ENCODE peak calls at places on chromosomes 12 and 14, in eight cellular contexts. W is left ventricle myocardium inferior; O is endothelial cell; N is cardiac fibroblast; Q is CD8-positive, alpha-beta T cell; S is OCI-LY7; L is A549; D is GM12865. F is an unnamed sample.
A peak's percentile ranks its signal among the peaks of the same experiment; 100 is the strongest.

GRCh38 chr14:75495399-75495798 is 26.9 kb upstream of the BATF start:
- DNase-seq in D (peak; percentile 65), W (no peak), S (no peak), N (no peak), L (no peak), Q (no peak), O (no peak), F (no peak)

GRCh38 chr12:6953417-6954315 is 2.5 kb downstream of the PTPN6 start:
- DNase-seq in D (peak; percentile 96), W (peak; percentile 47), O (peak; percentile 55), Q (peak; percentile 81), N (peak; percentile 47), L (no peak), S (peak; percentile 85), F (peak; percentile 81)

GRCh38 chr12:54394281-54394719 is 9.8 kb upstream of the ZNF385A start:
- DNase-seq in S (peak; percentile 76), N (peak; percentile 69), Q (no peak), L (peak; percentile 68), O (peak; percentile 65), W (no peak), D (peak; percentile 55), F (no peak)

GRCh38 chr12:92905258-92905810 is 23.8 kb downstream of the EEA1 start:
- DNase-seq in L (no peak), W (no peak), O (no peak), N (no peak), D (no peak), Q (no peak), S (no peak), F (no peak)

GRCh38 chr12:132600048-132601032 is 10.0 kb downstream of the LRCOL1 start:
- DNase-seq in W (peak; percentile 73), O (peak; percentile 74), S (peak; percentile 16), D (peak; percentile 63), Q (peak; percentile 61), L (peak; percentile 78), N (peak; percentile 75), F (peak; percentile 85)

GRCh38 chr12:52521581-52522266 is 1.5 kb upstream of the KRT5 start:
- DNase-seq in S (no peak), N (peak; percentile 41), D (peak; percentile 47), O (no peak), W (no peak), Q (peak; percentile 32), L (no peak), F (no peak)

GRCh38 chr12:28506271-28506670 is 316.0 kb downstream of the CCDC91 start:
- DNase-seq in W (no peak), Q (no peak), S (no peak), N (no peak), D (no peak), L (no peak), O (no peak), F (no peak)

GRCh38 chr14:68712703-68713370 is 80.0 kb downstream of the ZFP36L1 start:
- DNase-seq in L (no peak), O (no peak), S (no peak), W (no peak), Q (no peak), D (no peak), N (no peak), F (no peak)

GRCh38 chr14:86065407-86065806 is 535.5 kb downstream of the FLRT2 start:
- DNase-seq in N (no peak), D (no peak), O (no peak), W (no peak), S (no peak), L (no peak), Q (no peak), F (no peak)

GRCh38 chr12:5615760-5616159 is 183.9 kb downstream of the NTF3 start:
- DNase-seq in W (no peak), Q (no peak), N (no peak), D (no peak), S (no peak), O (no peak), L (no peak), F (no peak)

GRCh38 chr12:22014783-22015144 is 31.3 kb upstream of the CMAS start:
- DNase-seq in L (no peak), O (no peak), D (no peak), W (no peak), S (no peak), N (peak; percentile 59), Q (no peak), F (no peak)

GRCh38 chr12:738712-739111 is 13.7 kb upstream of the WNK1 start:
- DNase-seq in W (no peak), L (no peak), D (no peak), Q (no peak), S (no peak), N (no peak), O (no peak), F (no peak)

GRCh38 chr12:104064842-104065441 is 611 bp downstream of the HCFC2 start:
- DNase-seq in N (peak; percentile 24), L (peak; percentile 19), O (peak; percentile 13), Q (no peak), D (peak; percentile 21), W (peak; percentile 27), S (peak; percentile 6), F (peak; percentile 27)

GRCh38 chr14:61188936-61189808 is 92.0 kb downstream of the TMEM30B start:
- DNase-seq in Q (no peak), D (peak; percentile 72), L (peak; percentile 74), N (peak; percentile 81), W (peak; percentile 36), S (no peak), O (peak; percentile 63), F (peak; percentile 70)

GRCh38 chr14:55274760-55275159 is 3.5 kb downstream of the FBXO34 start:
- DNase-seq in D (no peak), W (no peak), L (no peak), N (peak; percentile 57), O (no peak), S (no peak), Q (no peak), F (no peak)

GRCh38 chr12:97308576-97309198 is 153.9 kb upstream of the RMST start:
- DNase-seq in Q (no peak), N (peak; percentile 76), L (peak; percentile 68), O (peak; percentile 28), W (no peak), D (peak; percentile 71), S (peak; percentile 55), F (peak; percentile 17)

GRCh38 chr12:12357697-12358476 is 1.0 kb downstream of the BORCS5 start:
- DNase-seq in L (no peak), O (no peak), W (no peak), Q (no peak), D (peak; percentile 63), S (peak; percentile 46), N (no peak), F (peak; percentile 47)

GRCh38 chr14:103213331-103213730 is 90.1 kb downstream of the TNFAIP2 start:
- DNase-seq in Q (no peak), S (no peak), L (no peak), D (no peak), W (no peak), O (no peak), N (no peak), F (no peak)
- TF ChIP-seq CTCF in Q (no peak), S (no peak), L (no peak), D (no peak), W (no peak), O (no peak), N (no peak), F (no peak)

GRCh38 chr14:93163570-93163969 is 21.1 kb downstream of the MOAP1 start:
- DNase-seq in Q (no peak), W (no peak), L (no peak), O (no peak), N (no peak), D (peak; percentile 85), S (no peak), F (peak; percentile 35)

GRCh38 chr14:93155667-93156066 is 29.0 kb downstream of the MOAP1 start:
- DNase-seq in W (no peak), N (no peak), S (no peak), O (no peak), Q (no peak), D (no peak), L (no peak), F (no peak)

GRCh38 chr14:93161411-93161940 is 23.2 kb downstream of the MOAP1 start:
- DNase-seq in W (no peak), L (no peak), D (no peak), Q (no peak), S (no peak), O (no peak), N (no peak), F (no peak)

GRCh38 chr14:93156693-93157369 is 27.9 kb downstream of the MOAP1 start:
- DNase-seq in O (no peak), S (no peak), N (no peak), Q (no peak), D (no peak), L (no peak), W (no peak), F (no peak)

DNA sequence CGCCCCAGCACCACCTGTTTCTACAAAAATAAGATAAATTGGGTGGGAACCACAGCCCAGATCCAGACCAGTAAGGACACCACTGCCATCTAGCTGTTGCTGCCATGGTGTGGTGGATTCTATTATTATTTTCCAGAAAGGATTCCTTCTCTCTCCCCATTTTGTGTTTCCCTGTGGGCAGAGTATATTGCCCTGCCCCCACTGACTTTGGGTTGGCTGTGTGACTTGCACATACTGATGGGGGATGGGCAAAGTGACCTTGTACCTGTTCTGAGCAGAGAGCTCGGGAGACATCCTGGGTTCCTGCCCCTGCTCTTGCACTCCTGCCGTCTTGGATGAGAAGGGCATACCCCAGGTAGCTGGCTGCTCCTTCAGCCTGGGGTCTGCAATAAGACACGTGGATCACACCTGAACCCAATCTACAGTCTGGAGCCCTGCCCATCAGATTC is 24.3 kb downstream of the MOAP1 start:
- DNase-seq in L (peak; percentile 62), D (peak; percentile 56), W (no peak), O (no peak), S (peak; percentile 36), Q (no peak), N (peak; percentile 25), F (no peak)
- TF ChIP-seq CTCF in L (peak; percentile 58), D (peak; percentile 29), W (peak; percentile 49), O (no peak), S (peak; percentile 66), Q (no peak), N (peak; percentile 56), F (no peak)

GRCh38 chr12:62407587-62407986 is 59.0 kb upstream of the MON2 start:
- DNase-seq in D (no peak), O (no peak), Q (no peak), W (no peak), L (no peak), S (no peak), N (no peak), F (no peak)
- TF ChIP-seq CTCF in D (no peak), O (no peak), Q (no peak), W (no peak), L (no peak), S (no peak), N (no peak), F (no peak)

GRCh38 chr14:64722842-64723447 is 18.7 kb downstream of the PLEKHG3 start:
- DNase-seq in L (no peak), O (no peak), N (no peak), Q (peak; percentile 62), D (no peak), W (no peak), S (no peak), F (no peak)

GRCh38 chr14:64719601-64720000 is 15.4 kb downstream of the PLEKHG3 start:
- DNase-seq in S (no peak), W (no peak), N (no peak), Q (no peak), L (no peak), D (no peak), O (no peak), F (no peak)

GRCh38 chr14:64721899-64722298 is 17.7 kb downstream of the PLEKHG3 start:
- DNase-seq in L (no peak), Q (no peak), N (no peak), W (no peak), S (no peak), O (no peak), D (no peak), F (no peak)

GRCh38 chr14:64720190-64720589 is 16.0 kb downstream of the PLEKHG3 start:
- DNase-seq in S (no peak), Q (no peak), W (no peak), N (peak; percentile 86), D (no peak), O (no peak), L (peak; percentile 92), F (no peak)

GRCh38 chr14:64721391-64721791 is 17.2 kb downstream of the PLEKHG3 start:
- DNase-seq in W (no peak), D (no peak), N (peak; percentile 62), L (peak; percentile 37), Q (no peak), O (no peak), S (no peak), F (no peak)
- TF ChIP-seq CTCF in W (no peak), D (no peak), N (no peak), L (no peak), Q (no peak), O (no peak), S (no peak), F (no peak)